ENCODE peak calls at places on chromosomes 12 and 14, in six cellular contexts. T is stimulated activated CD4-positive, alpha-beta T cell treated with anti-CD3 and anti-CD28 coated beads, Interleukin-4, amount 100 ng/mL, for 24 hours; N is hypothalamus; W is bronchial epithelial cell; P is cardiac muscle cell; I is naive thymus-derived CD8-positive, alpha-beta T cell. V is an unnamed sample.
A peak's percentile ranks its signal among the peaks of the same experiment; 100 is the strongest.

GRCh38 chr12:18975933-18976332 is 153.6 kb upstream of the PLEKHA5 start:
- DNase-seq in T (no peak), N (no peak), I (no peak), P (no peak), W (no peak), V (no peak)

GRCh38 chr14:105476937-105477658 is 2.5 kb downstream of the CRIP2 start:
- DNase-seq in T (no peak), I (no peak), W (no peak), P (no peak), N (no peak), V (no peak)

GRCh38 chr12:39972119-39972518 is 133.8 kb downstream of the SLC2A13 start:
- DNase-seq in I (no peak), P (no peak), N (no peak), T (no peak), W (no peak), V (no peak)

GRCh38 chr12:78189656-78190055 is 359.0 kb downstream of the NAV3 start:
- DNase-seq in W (no peak), I (no peak), P (no peak), T (no peak), N (no peak), V (no peak)

GRCh38 chr12:65308001-65308400 is 29.5 kb downstream of the MSRB3 start:
- DNase-seq in I (no peak), N (no peak), P (no peak), W (peak; percentile 7), T (no peak), V (no peak)

GRCh38 chr14:94571395-94571794 is 9.8 kb upstream of the SERPINA5 start:
- DNase-seq in I (peak; percentile 10), W (no peak), P (no peak), N (no peak), T (no peak), V (no peak)

GRCh38 chr12:93908846-93909592 is 231.8 kb downstream of the CRADD start:
- DNase-seq in W (peak; percentile 83), N (peak; percentile 27), T (no peak), P (no peak), I (no peak), V (no peak)

GRCh38 chr14:50061664-50062437 is 54.5 kb downstream of the VCPKMT start:
- DNase-seq in I (peak; percentile 82), P (peak; percentile 38), N (no peak), T (peak; percentile 60), W (peak; percentile 49), V (no peak)

GRCh38 chr14:73712540-73713141 is 1.5 kb downstream of the PNMA1 start:
- DNase-seq in W (no peak), I (no peak), P (peak; percentile 38), T (peak; percentile 43), N (peak; percentile 3), V (no peak)

GRCh38 chr14:21069388-21070082 is 569 bp upstream of the ARHGEF40 start:
- DNase-seq in I (no peak), T (no peak), W (no peak), N (peak; percentile 65), P (no peak), V (peak; percentile 55)

GRCh38 chr14:64244279-64244678 is 49.9 kb downstream of the ESR2 start:
- DNase-seq in P (no peak), I (no peak), W (no peak), T (no peak), N (no peak), V (peak; percentile 21)

GRCh38 chr12:38721611-38722252 is 183.7 kb downstream of the CPNE8 start:
- DNase-seq in W (no peak), I (no peak), T (no peak), P (no peak), N (no peak), V (no peak)

GRCh38 chr14:97846156-97846555 is 1049.0 kb downstream of the VRK1 start:
- DNase-seq in W (no peak), N (no peak), T (no peak), P (no peak), I (no peak), V (no peak)

GRCh38 chr14:24378981-24379906 is 11.3 kb downstream of the NFATC4 start:
- DNase-seq in W (peak; percentile 71), T (no peak), I (no peak), P (no peak), N (no peak), V (no peak)

GRCh38 chr12:112978163-112979081 is at the start of gene OAS2:
- DNase-seq in N (no peak), I (peak; percentile 88), W (peak; percentile 31), T (peak; percentile 84), P (peak; percentile 3), V (no peak)

GRCh38 chr12:22740656-22741350 is 115.8 kb downstream of the ETNK1 start:
- DNase-seq in N (no peak), P (no peak), I (no peak), T (no peak), W (no peak), V (no peak)